ENCODE peak calls at places on chromosomes 3 and 15, in six cellular contexts. Z, X, J, K, G and E are unnamed samples.

GRCh38 chr15:89836255-89837133 is 21.8 kb upstream of the ANPEP start:
- DNase-seq in Z (peak; percentile 95), X (no peak), J (no peak), K (no peak), G (no peak), E (peak; percentile 75)

GRCh38 chr15:81531141-81531592 is 157.2 kb upstream of the TMC3 start:
- DNase-seq in Z (no peak), X (no peak), J (no peak), K (no peak), G (no peak), E (no peak)

GRCh38 chr15:78212008-78212407 is 22.4 kb downstream of the ACSBG1 start:
- DNase-seq in Z (no peak), X (no peak), J (no peak), K (no peak), G (no peak), E (no peak)

GRCh38 chr15:58065445-58066041 is at the start of gene ALDH1A2:
- DNase-seq in Z (peak; percentile 8), X (peak; percentile 69), J (no peak), K (no peak), G (no peak), E (no peak)

GRCh38 chr3:136559896-136560295 is 192.3 kb downstream of the STAG1 start:
- DNase-seq in Z (peak; percentile 23), X (no peak), J (no peak), K (no peak), G (no peak), E (peak; percentile 2)

GRCh38 chr15:83207622-83208356 is at the start of gene HDGFL3:
- DNase-seq in Z (peak; percentile 73), X (peak; percentile 76), J (no peak), K (peak; percentile 64), G (peak; percentile 23), E (no peak)

GRCh38 chr3:127715541-127715940 is 42.8 kb downstream of the ABTB1 start:
- DNase-seq in Z (no peak), X (no peak), J (no peak), K (no peak), G (no peak), E (no peak)

GRCh38 chr3:364287-364686 is 167.7 kb downstream of the CHL1 start:
- DNase-seq in Z (no peak), X (no peak), J (no peak), K (no peak), G (no peak), E (no peak)

GRCh38 chr3:38614651-38615352 is 34.7 kb downstream of the SCN5A start:
- DNase-seq in Z (no peak), X (no peak), J (no peak), K (no peak), G (no peak), E (no peak)

GRCh38 chr3:39469258-39469657 is 1.8 kb downstream of the MOBP start:
- DNase-seq in Z (no peak), X (no peak), J (no peak), K (no peak), G (no peak), E (no peak)

GRCh38 chr3:35739964-35740527 is 100.7 kb downstream of the ARPP21 start:
- DNase-seq in Z (no peak), X (no peak), J (no peak), K (no peak), G (no peak), E (no peak)

GRCh38 chr15:32909431-32909830 is 191.6 kb downstream of the GREM1 start:
- DNase-seq in Z (no peak), X (no peak), J (no peak), K (peak; percentile 48), G (no peak), E (peak; percentile 70)

GRCh38 chr15:63018639-63019038 is 23.9 kb upstream of the TPM1 start:
- DNase-seq in Z (no peak), X (no peak), J (no peak), K (no peak), G (no peak), E (no peak)

GRCh38 chr3:15659254-15659975 is 57.9 kb downstream of the BTD start:
- DNase-seq in Z (no peak), X (no peak), J (no peak), K (no peak), G (no peak), E (no peak)

GRCh38 chr3:131713416-131714118 is 210.8 kb upstream of the MRPL3 start:
- DNase-seq in Z (no peak), X (no peak), J (no peak), K (no peak), G (no peak), E (no peak)

GRCh38 chr3:120129718-120130117 is 35.5 kb upstream of the GSK3B start:
- DNase-seq in Z (no peak), X (no peak), J (no peak), K (no peak), G (no peak), E (no peak)

GRCh38 chr15:26126819-26127387 is 263.8 kb upstream of the ATP10A start:
- DNase-seq in Z (no peak), X (no peak), J (no peak), K (no peak), G (no peak), E (no peak)

GRCh38 chr3:195886181-195887141 is 21.9 kb downstream of the TNK2 start:
- DNase-seq in Z (no peak), X (peak; percentile 70), J (no peak), K (no peak), G (no peak), E (no peak)

GRCh38 chr3:16203031-16203430 is 28.6 kb downstream of the GALNT15 start:
- DNase-seq in Z (peak; percentile 24), X (no peak), J (no peak), K (no peak), G (no peak), E (peak; percentile 38)

GRCh38 chr3:63199606-63200005 is 78.5 kb upstream of the SYNPR start:
- DNase-seq in Z (no peak), X (no peak), J (no peak), K (no peak), G (no peak), E (no peak)

GRCh38 chr15:50059883-50060282 is 59.1 kb downstream of the ATP8B4 start:
- DNase-seq in Z (no peak), X (no peak), J (no peak), K (no peak), G (no peak), E (no peak)

GRCh38 chr15:87477759-87478687 is 778.5 kb downstream of the NTRK3 start:
- DNase-seq in Z (peak; percentile 79), X (no peak), J (no peak), K (no peak), G (no peak), E (peak; percentile 82)

GRCh38 chr15:40941078-40941527 is 12.0 kb downstream of the DLL4 start:
- DNase-seq in Z (no peak), X (no peak), J (no peak), K (no peak), G (no peak), E (no peak)

GRCh38 chr3:126522363-126522788 is 1.6 kb upstream of the CHST13 start:
- DNase-seq in Z (peak; percentile 68), X (peak; percentile 64), J (peak; percentile 60), K (peak; percentile 16), G (peak; percentile 37), E (no peak)

GRCh38 chr15:50633653-50634052 is 52.9 kb downstream of the TRPM7 start:
- DNase-seq in Z (no peak), X (no peak), J (no peak), K (no peak), G (no peak), E (no peak)

GRCh38 chr3:110237091-110237615 is 834.5 kb upstream of the NECTIN3 start:
- DNase-seq in Z (no peak), X (no peak), J (no peak), K (no peak), G (no peak), E (no peak)

GRCh38 chr3:14285526-14285925 is 106.9 kb downstream of the LSM3 start:
- DNase-seq in Z (no peak), X (no peak), J (no peak), K (no peak), G (no peak), E (no peak)

DNA sequence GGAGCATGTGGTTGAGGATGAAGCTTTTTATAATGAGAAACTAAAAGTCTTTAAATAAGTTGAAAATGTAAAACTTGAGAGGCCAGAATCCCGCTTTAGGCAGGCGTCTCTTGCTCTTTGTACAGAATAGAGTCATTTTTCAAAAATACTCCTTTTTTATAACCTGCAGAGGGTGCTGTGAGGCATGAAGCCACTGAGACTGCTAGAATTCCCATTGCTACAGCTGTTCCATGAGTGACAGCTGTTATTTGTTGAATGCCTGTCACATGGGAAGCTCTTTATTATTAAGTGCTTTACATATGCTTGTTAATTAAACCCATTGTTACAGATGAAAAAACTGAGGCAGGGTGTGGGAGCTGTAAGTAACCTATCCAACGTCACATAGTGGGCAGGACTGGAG is 18.5 kb downstream of the MINAR1 start:
- DNase-seq in Z (no peak), X (no peak), J (peak; percentile 5), K (no peak), G (no peak), E (no peak)
- TF ChIP-seq CTCF in Z (no peak), X (no peak), J (peak; percentile 38), K (no peak), G (no peak), E (peak; percentile 7)

GRCh38 chr15:52680041-52680391 is 828 bp upstream of the ATOSA start:
- DNase-seq in Z (no peak), X (no peak), J (no peak), K (peak; percentile 9), G (no peak), E (no peak)

GRCh38 chr15:52677593-52677992 is 1.6 kb downstream of the ATOSA start:
- DNase-seq in Z (no peak), X (no peak), J (no peak), K (no peak), G (no peak), E (no peak)

GRCh38 chr15:52678468-52679231 is 538 bp downstream of the ATOSA start:
- DNase-seq in Z (peak; percentile 61), X (peak; percentile 85), J (peak; percentile 57), K (peak; percentile 51), G (peak; percentile 57), E (no peak)

GRCh38 chr15:52679232-52680040 is at the start of gene ATOSA:
- DNase-seq in Z (peak; percentile 91), X (peak; percentile 94), J (peak; percentile 82), K (peak; percentile 92), G (peak; percentile 92), E (peak; percentile 64)

GRCh38 chr15:52678036-52678467 is 1.1 kb downstream of the ATOSA start:
- DNase-seq in Z (peak; percentile 50), X (peak; percentile 64), J (peak; percentile 35), K (peak; percentile 82), G (peak; percentile 27), E (no peak)
- TF ChIP-seq CTCF in Z (peak; percentile 33), X (no peak), J (peak; percentile 50), K (no peak), G (no peak), E (peak; percentile 21)

DNA sequence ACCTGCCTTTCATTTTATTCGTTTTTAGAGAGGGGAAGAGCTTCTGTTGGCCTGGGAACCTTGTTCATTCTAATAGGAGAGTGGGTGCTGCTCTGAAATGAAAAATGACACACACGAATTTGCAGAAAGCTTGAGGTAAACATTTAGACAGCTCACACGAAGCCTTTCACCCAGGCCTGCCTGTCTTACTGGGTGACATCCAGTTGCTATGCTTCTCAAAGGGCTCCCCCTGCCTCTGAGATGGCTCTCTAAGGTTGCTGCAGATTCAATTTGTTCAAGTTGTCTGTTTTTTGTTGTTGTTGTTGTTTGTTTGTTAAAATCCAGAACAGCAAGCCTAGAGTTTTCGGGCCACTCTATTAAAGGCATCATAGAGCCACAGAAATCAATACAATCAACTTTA is 18.1 kb downstream of the PEX5L start:
- DNase-seq in Z (no peak), X (no peak), J (no peak), K (peak; percentile 55), G (no peak), E (no peak)
- TF ChIP-seq CTCF in Z (no peak), X (no peak), J (no peak), K (peak; percentile 3), G (no peak), E (no peak)

GRCh38 chr3:121592856-121593702 is at the start of gene FBXO40:
- DNase-seq in Z (no peak), X (no peak), J (no peak), K (peak; percentile 58), G (no peak), E (no peak)
- TF ChIP-seq CTCF in Z (no peak), X (no peak), J (peak; percentile 31), K (no peak), G (no peak), E (no peak)